ENCODE peak calls at places on chromosome 14, in five cellular contexts. One of them, this sample, is unnamed.

GRCh38 chr14:103444837-103445524 is 59.8 kb downstream of the MARK3 start:
- DNase-seq in OCI-LY7: no peak
- DNase-seq in mammary epithelial cell: no peak
- DNase-seq in CD4-positive, CD25-positive, alpha-beta regulatory T cell: no peak
- DNase-seq in aorta: no peak
- DNase-seq in this sample: no peak

GRCh38 chr14:99745307-99745951 is 47.8 kb upstream of the EML1 start:
- DNase-seq in CD4-positive, CD25-positive, alpha-beta regulatory T cell: no peak
- DNase-seq in aorta: no peak
- DNase-seq in mammary epithelial cell: no peak
- DNase-seq in OCI-LY7: no peak
- DNase-seq in this sample: no peak

GRCh38 chr14:58772814-58773620 is 135.3 kb downstream of the DACT1 start:
- DNase-seq in CD4-positive, CD25-positive, alpha-beta regulatory T cell: no peak
- DNase-seq in OCI-LY7: no peak
- DNase-seq in mammary epithelial cell: no peak
- DNase-seq in aorta: no peak
- DNase-seq in this sample: no peak

GRCh38 chr14:99187858-99188257 is 84.1 kb downstream of the BCL11B start:
- DNase-seq in mammary epithelial cell: no peak
- DNase-seq in OCI-LY7: no peak
- DNase-seq in aorta: no peak
- DNase-seq in CD4-positive, CD25-positive, alpha-beta regulatory T cell: peak
- DNase-seq in this sample: no peak

GRCh38 chr14:36950812-36951211 is 221.6 kb downstream of the SLC25A21 start:
- DNase-seq in OCI-LY7: no peak
- DNase-seq in CD4-positive, CD25-positive, alpha-beta regulatory T cell: no peak
- DNase-seq in aorta: no peak
- DNase-seq in mammary epithelial cell: no peak
- DNase-seq in this sample: no peak

GRCh38 chr14:72790887-72791566 is 102.9 kb downstream of the DPF3 start:
- DNase-seq in mammary epithelial cell: no peak
- DNase-seq in CD4-positive, CD25-positive, alpha-beta regulatory T cell: no peak
- DNase-seq in OCI-LY7: no peak
- DNase-seq in aorta: no peak
- DNase-seq in this sample: no peak

GRCh38 chr14:35506927-35507326 is 27.0 kb upstream of the INSM2 start:
- DNase-seq in OCI-LY7: no peak
- DNase-seq in aorta: no peak
- DNase-seq in mammary epithelial cell: no peak
- DNase-seq in CD4-positive, CD25-positive, alpha-beta regulatory T cell: peak
- DNase-seq in this sample: no peak

GRCh38 chr14:51846631-51847488 is 13.6 kb upstream of the GNG2 start:
- DNase-seq in aorta: no peak
- DNase-seq in mammary epithelial cell: no peak
- DNase-seq in CD4-positive, CD25-positive, alpha-beta regulatory T cell: peak
- DNase-seq in OCI-LY7: peak
- DNase-seq in this sample: no peak

GRCh38 chr14:33812596-33812995 is 138.3 kb downstream of the EGLN3 start:
- DNase-seq in mammary epithelial cell: no peak
- DNase-seq in aorta: no peak
- DNase-seq in OCI-LY7: no peak
- DNase-seq in CD4-positive, CD25-positive, alpha-beta regulatory T cell: no peak
- DNase-seq in this sample: no peak

GRCh38 chr14:105862581-105863239 is 336.3 kb downstream of the TMEM121 start:
- DNase-seq in CD4-positive, CD25-positive, alpha-beta regulatory T cell: no peak
- DNase-seq in aorta: peak
- DNase-seq in OCI-LY7: peak
- DNase-seq in mammary epithelial cell: no peak
- DNase-seq in this sample: no peak

GRCh38 chr14:102540310-102541028 is 30.9 kb upstream of the ANKRD9 start:
- DNase-seq in mammary epithelial cell: no peak
- DNase-seq in OCI-LY7: no peak
- DNase-seq in aorta: no peak
- DNase-seq in CD4-positive, CD25-positive, alpha-beta regulatory T cell: no peak
- DNase-seq in this sample: no peak

GRCh38 chr14:23376477-23377200 is at the start of gene CMTM5:
- DNase-seq in aorta: peak
- DNase-seq in CD4-positive, CD25-positive, alpha-beta regulatory T cell: no peak
- DNase-seq in OCI-LY7: no peak
- DNase-seq in mammary epithelial cell: no peak
- DNase-seq in this sample: peak

GRCh38 chr14:103310576-103311095 is 23.4 kb upstream of the EIF5 start:
- DNase-seq in aorta: peak
- DNase-seq in CD4-positive, CD25-positive, alpha-beta regulatory T cell: no peak
- DNase-seq in mammary epithelial cell: no peak
- DNase-seq in OCI-LY7: no peak
- DNase-seq in this sample: no peak

GRCh38 chr14:98167702-98168101 is 1104.3 kb downstream of the BCL11B start:
- DNase-seq in aorta: no peak
- DNase-seq in mammary epithelial cell: no peak
- DNase-seq in OCI-LY7: no peak
- DNase-seq in CD4-positive, CD25-positive, alpha-beta regulatory T cell: peak
- DNase-seq in this sample: no peak

GRCh38 chr14:100673085-100673806 is 53.4 kb upstream of the DLK1 start:
- DNase-seq in OCI-LY7: no peak
- DNase-seq in aorta: no peak
- DNase-seq in CD4-positive, CD25-positive, alpha-beta regulatory T cell: no peak
- DNase-seq in mammary epithelial cell: no peak
- DNase-seq in this sample: no peak

GRCh38 chr14:54653764-54654469 is 87.0 kb downstream of the SAMD4A start:
- DNase-seq in OCI-LY7: no peak
- DNase-seq in aorta: no peak
- DNase-seq in CD4-positive, CD25-positive, alpha-beta regulatory T cell: no peak
- DNase-seq in mammary epithelial cell: peak
- DNase-seq in this sample: no peak

GRCh38 chr14:54316652-54317051 is 80.2 kb upstream of the CDKN3 start:
- DNase-seq in mammary epithelial cell: no peak
- DNase-seq in OCI-LY7: no peak
- DNase-seq in CD4-positive, CD25-positive, alpha-beta regulatory T cell: no peak
- DNase-seq in aorta: no peak
- DNase-seq in this sample: no peak

GRCh38 chr14:103904493-103905107 is 23.7 kb upstream of the TDRD9 start:
- DNase-seq in aorta: no peak
- DNase-seq in mammary epithelial cell: no peak
- DNase-seq in CD4-positive, CD25-positive, alpha-beta regulatory T cell: no peak
- DNase-seq in OCI-LY7: no peak
- DNase-seq in this sample: no peak

GRCh38 chr14:90601521-90601920 is 204.7 kb downstream of the CALM1 start:
- DNase-seq in CD4-positive, CD25-positive, alpha-beta regulatory T cell: no peak
- DNase-seq in mammary epithelial cell: no peak
- DNase-seq in aorta: no peak
- DNase-seq in OCI-LY7: no peak
- DNase-seq in this sample: no peak

GRCh38 chr14:71187633-71188356 is 280.5 kb downstream of the PCNX1 start:
- DNase-seq in CD4-positive, CD25-positive, alpha-beta regulatory T cell: no peak
- DNase-seq in mammary epithelial cell: no peak
- DNase-seq in OCI-LY7: no peak
- DNase-seq in aorta: no peak
- DNase-seq in this sample: no peak

GRCh38 chr14:94366146-94366887 is 22.1 kb downstream of the SERPINA1 start:
- DNase-seq in aorta: no peak
- DNase-seq in mammary epithelial cell: no peak
- DNase-seq in OCI-LY7: no peak
- DNase-seq in CD4-positive, CD25-positive, alpha-beta regulatory T cell: no peak
- DNase-seq in this sample: no peak

GRCh38 chr14:91714805-91715204 is 17.1 kb downstream of the CATSPERB start:
- DNase-seq in OCI-LY7: no peak
- DNase-seq in CD4-positive, CD25-positive, alpha-beta regulatory T cell: peak
- DNase-seq in mammary epithelial cell: no peak
- DNase-seq in aorta: no peak
- DNase-seq in this sample: no peak

GRCh38 chr14:84375235-84375634 is 1154.7 kb upstream of the FLRT2 start:
- DNase-seq in OCI-LY7: no peak
- DNase-seq in aorta: no peak
- DNase-seq in CD4-positive, CD25-positive, alpha-beta regulatory T cell: no peak
- DNase-seq in mammary epithelial cell: no peak
- DNase-seq in this sample: no peak

GRCh38 chr14:92185559-92185958 is 63.8 kb downstream of the CPSF2 start:
- DNase-seq in CD4-positive, CD25-positive, alpha-beta regulatory T cell: no peak
- DNase-seq in aorta: no peak
- DNase-seq in mammary epithelial cell: no peak
- DNase-seq in OCI-LY7: no peak
- DNase-seq in this sample: no peak

GRCh38 chr14:58572092-58572853 is 65.5 kb upstream of the DACT1 start:
- DNase-seq in OCI-LY7: no peak
- DNase-seq in CD4-positive, CD25-positive, alpha-beta regulatory T cell: peak
- DNase-seq in mammary epithelial cell: peak
- DNase-seq in aorta: no peak
- DNase-seq in this sample: no peak

GRCh38 chr14:103767306-103767894 is 51.8 kb downstream of the ZFYVE21 start:
- DNase-seq in aorta: no peak
- DNase-seq in mammary epithelial cell: no peak
- DNase-seq in OCI-LY7: no peak
- DNase-seq in CD4-positive, CD25-positive, alpha-beta regulatory T cell: no peak
- DNase-seq in this sample: no peak

GRCh38 chr14:99758121-99758871 is 34.9 kb upstream of the EML1 start:
- DNase-seq in mammary epithelial cell: peak
- DNase-seq in aorta: peak
- DNase-seq in CD4-positive, CD25-positive, alpha-beta regulatory T cell: no peak
- DNase-seq in OCI-LY7: no peak
- DNase-seq in this sample: no peak

GRCh38 chr14:24438198-24439095 is 4.1 kb downstream of the SDR39U1 start:
- DNase-seq in mammary epithelial cell: no peak
- DNase-seq in aorta: no peak
- DNase-seq in CD4-positive, CD25-positive, alpha-beta regulatory T cell: no peak
- DNase-seq in OCI-LY7: no peak
- DNase-seq in this sample: no peak
- H3K27ac ChIP-seq in mammary epithelial cell: no peak
- H3K27ac ChIP-seq in aorta: no peak
- H3K27ac ChIP-seq in CD4-positive, CD25-positive, alpha-beta regulatory T cell: no peak
- H3K27ac ChIP-seq in OCI-LY7: peak
- H3K27ac ChIP-seq in this sample: no peak

DNA sequence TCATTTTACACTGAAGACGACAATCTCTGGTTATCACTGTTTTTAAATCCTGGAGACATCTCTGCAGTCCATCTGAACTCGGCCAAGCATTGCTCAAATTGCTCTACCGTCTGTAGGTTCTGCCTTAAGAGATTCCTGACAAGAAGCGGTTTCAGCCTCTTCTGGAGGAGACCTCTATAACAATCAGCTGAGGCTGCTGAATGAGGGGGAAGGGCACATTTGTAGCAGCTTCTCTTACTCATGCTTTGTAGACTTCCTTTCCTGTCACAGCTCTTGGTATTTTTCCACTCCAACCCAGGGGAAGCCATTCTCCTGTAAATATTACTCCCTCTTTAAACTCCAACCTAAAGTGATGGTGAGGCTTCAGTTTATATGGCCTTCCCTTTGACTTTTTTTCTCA is 3.0 kb downstream of the ARG2 start:
- DNase-seq in OCI-LY7: peak
- DNase-seq in aorta: no peak
- DNase-seq in mammary epithelial cell: peak
- DNase-seq in CD4-positive, CD25-positive, alpha-beta regulatory T cell: peak
- DNase-seq in this sample: peak
- H3K27ac ChIP-seq in OCI-LY7: no peak
- H3K27ac ChIP-seq in aorta: peak
- H3K27ac ChIP-seq in mammary epithelial cell: peak
- H3K27ac ChIP-seq in CD4-positive, CD25-positive, alpha-beta regulatory T cell: no peak
- H3K27ac ChIP-seq in this sample: peak

GRCh38 chr14:89452281-89452680 is 35.2 kb upstream of the FOXN3 start:
- DNase-seq in aorta: no peak
- DNase-seq in mammary epithelial cell: no peak
- DNase-seq in OCI-LY7: no peak
- DNase-seq in CD4-positive, CD25-positive, alpha-beta regulatory T cell: no peak
- DNase-seq in this sample: no peak

GRCh38 chr14:89455412-89455811 is 38.4 kb upstream of the FOXN3 start:
- DNase-seq in OCI-LY7: no peak
- DNase-seq in mammary epithelial cell: no peak
- DNase-seq in aorta: no peak
- DNase-seq in CD4-positive, CD25-positive, alpha-beta regulatory T cell: no peak
- DNase-seq in this sample: no peak

GRCh38 chr14:89457007-89457406 is 40.0 kb upstream of the FOXN3 start:
- DNase-seq in aorta: no peak
- DNase-seq in CD4-positive, CD25-positive, alpha-beta regulatory T cell: no peak
- DNase-seq in mammary epithelial cell: no peak
- DNase-seq in OCI-LY7: no peak
- DNase-seq in this sample: no peak

GRCh38 chr14:89451229-89451628 is 34.2 kb upstream of the FOXN3 start:
- DNase-seq in CD4-positive, CD25-positive, alpha-beta regulatory T cell: no peak
- DNase-seq in mammary epithelial cell: no peak
- DNase-seq in aorta: no peak
- DNase-seq in OCI-LY7: no peak
- DNase-seq in this sample: no peak

DNA sequence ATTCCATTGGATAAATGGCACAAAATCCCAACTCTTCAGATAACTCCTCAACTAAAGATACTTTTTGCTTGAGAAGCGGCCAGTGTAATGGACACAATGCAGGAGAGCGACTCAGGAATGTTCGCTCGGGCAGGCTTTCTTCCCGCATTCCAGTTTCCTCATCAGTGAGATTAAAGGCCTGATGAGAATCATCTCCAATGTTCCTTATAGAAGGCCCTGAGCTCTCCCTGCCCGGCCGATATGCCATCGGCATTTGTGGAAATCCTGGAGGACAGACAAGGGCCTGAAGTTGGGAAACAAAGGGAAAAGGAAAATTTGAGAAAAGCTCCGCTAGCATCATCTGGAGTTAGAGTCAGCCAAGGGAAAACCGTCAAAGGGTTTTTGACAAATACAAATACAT is 37.9 kb upstream of the FOXN3 start:
- DNase-seq in OCI-LY7: no peak
- DNase-seq in CD4-positive, CD25-positive, alpha-beta regulatory T cell: no peak
- DNase-seq in aorta: no peak
- DNase-seq in mammary epithelial cell: no peak
- DNase-seq in this sample: no peak
- H3K27ac ChIP-seq in OCI-LY7: no peak
- H3K27ac ChIP-seq in CD4-positive, CD25-positive, alpha-beta regulatory T cell: no peak
- H3K27ac ChIP-seq in aorta: no peak
- H3K27ac ChIP-seq in mammary epithelial cell: no peak
- H3K27ac ChIP-seq in this sample: no peak

DNA sequence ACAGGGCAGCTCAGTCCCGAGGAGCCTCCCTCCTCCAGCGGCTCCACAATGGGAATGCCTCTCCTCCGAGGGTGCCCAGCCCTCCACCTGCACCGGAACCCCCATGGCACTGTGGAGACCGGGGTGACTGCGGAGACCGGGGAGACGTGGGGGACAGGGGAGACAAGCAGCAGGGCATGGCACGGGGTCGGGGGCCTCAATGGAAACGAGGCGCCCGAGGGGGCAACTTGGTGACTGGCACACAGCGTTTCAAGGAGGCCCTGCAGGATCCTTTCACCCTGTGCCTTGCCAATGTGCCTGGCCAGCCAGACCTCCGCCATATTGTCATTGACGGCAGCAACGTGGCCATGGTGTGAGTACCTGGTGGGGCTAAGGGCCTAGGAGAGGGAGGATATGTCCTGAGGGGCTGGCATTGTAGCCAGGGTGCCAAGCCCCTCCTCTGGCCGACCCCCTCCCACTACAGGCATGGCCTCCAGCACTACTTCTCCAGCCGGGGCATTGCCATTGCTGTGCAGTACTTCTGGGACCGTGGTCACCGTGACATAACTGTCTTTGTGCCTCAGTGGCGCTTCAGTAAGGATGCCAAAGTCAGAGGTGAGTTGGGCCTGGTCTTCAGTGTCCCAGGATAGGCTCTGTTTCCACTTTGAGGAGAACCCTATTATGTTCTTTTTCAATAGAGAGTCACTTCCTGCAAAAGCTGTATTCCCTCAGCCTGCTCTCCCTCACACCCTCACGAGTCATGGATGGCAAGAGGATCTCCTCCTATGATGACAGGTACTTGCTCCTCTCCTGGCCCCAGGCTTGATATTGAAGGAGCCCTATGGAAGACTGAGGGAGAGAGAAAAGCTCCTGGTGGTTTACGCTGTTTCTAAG is 2.7 kb downstream of the KHNYN start:
- DNase-seq in OCI-LY7: no peak
- DNase-seq in CD4-positive, CD25-positive, alpha-beta regulatory T cell: no peak
- DNase-seq in mammary epithelial cell: peak
- DNase-seq in aorta: no peak
- DNase-seq in this sample: no peak
- H3K27ac ChIP-seq in OCI-LY7: no peak
- H3K27ac ChIP-seq in CD4-positive, CD25-positive, alpha-beta regulatory T cell: no peak
- H3K27ac ChIP-seq in mammary epithelial cell: no peak
- H3K27ac ChIP-seq in aorta: no peak
- H3K27ac ChIP-seq in this sample: no peak

This sample was measured in caudate nucleus.